ENCODE peak calls at places on chromosomes 13 and 19, in five cellular contexts. U is fibroblast of mammary gland, M is transverse colon, O is A549, V is astrocyte. A is an unnamed sample.

GRCh38 chr13:114101831-114102520 is 30.4 kb downstream of the RASA3 start:
- DNase-seq in M (peak; percentile 7), V (no peak), U (no peak), O (no peak), A (no peak)

GRCh38 chr13:28568286-28568685 is 73.4 kb upstream of the FLT1 start:
- DNase-seq in O (no peak), V (no peak), M (peak; percentile 36), U (no peak), A (peak; percentile 60)

GRCh38 chr19:8445488-8446001 is 770 bp downstream of the HNRNPM start:
- DNase-seq in O (no peak), M (peak; percentile 61), U (no peak), V (no peak), A (no peak)

GRCh38 chr19:45351401-45351952 is 10.9 kb downstream of the KLC3 start:
- DNase-seq in V (no peak), O (no peak), U (no peak), M (no peak), A (no peak)

GRCh38 chr13:75153834-75154233 is 328.1 kb downstream of the TBC1D4 start:
- DNase-seq in V (peak; percentile 18), O (no peak), U (peak; percentile 33), M (no peak), A (peak; percentile 83)

GRCh38 chr19:4473708-4474503 is 1.8 kb downstream of the HDGFL2 start:
- DNase-seq in V (no peak), U (no peak), O (no peak), M (no peak), A (peak; percentile 8)

GRCh38 chr19:49411681-49412321 is 11.4 kb downstream of the PTH2 start:
- DNase-seq in M (no peak), O (no peak), U (no peak), V (no peak), A (no peak)

GRCh38 chr13:46142692-46143238 is 37.9 kb upstream of the CPB2 start:
- DNase-seq in M (no peak), U (no peak), V (no peak), O (no peak), A (no peak)

GRCh38 chr13:26698392-26699196 is 62.0 kb downstream of the GPR12 start:
- DNase-seq in U (peak; percentile 81), O (peak; percentile 43), M (peak; percentile 85), V (peak; percentile 46), A (peak; percentile 86)

GRCh38 chr13:80239571-80240255 is 101.2 kb downstream of the SPRY2 start:
- DNase-seq in O (no peak), M (no peak), U (no peak), V (peak; percentile 21), A (no peak)

GRCh38 chr13:111049791-111050538 is 65.1 kb upstream of the ARHGEF7 start:
- DNase-seq in M (no peak), U (peak; percentile 34), V (no peak), O (no peak), A (peak; percentile 34)

GRCh38 chr13:107518292-107518691 is 697.0 kb downstream of the LIG4 start:
- DNase-seq in V (peak; percentile 31), O (no peak), U (peak; percentile 10), M (no peak), A (no peak)

GRCh38 chr13:41693434-41693833 is 236.1 kb downstream of the RGCC start:
- DNase-seq in V (peak; percentile 32), O (no peak), M (no peak), U (peak; percentile 22), A (peak; percentile 37)

GRCh38 chr19:10417598-10418280 is 2.6 kb upstream of the PDE4A start:
- DNase-seq in U (no peak), M (no peak), V (no peak), O (no peak), A (no peak)

GRCh38 chr19:7533925-7534480 is 1.5 kb upstream of the PNPLA6 start:
- DNase-seq in O (peak; percentile 86), V (peak; percentile 77), U (peak; percentile 85), M (peak; percentile 91), A (peak; percentile 86)

GRCh38 chr19:12985049-12985776 is 10.1 kb upstream of the NFIX start:
- DNase-seq in V (peak; percentile 74), O (no peak), U (peak; percentile 55), M (peak; percentile 88), A (peak; percentile 74)

GRCh38 chr13:51838235-51838846 is 6.6 kb downstream of the TMEM272 start:
- DNase-seq in O (no peak), M (no peak), U (peak; percentile 84), V (peak; percentile 75), A (peak; percentile 68)

GRCh38 chr13:109271061-109271460 is 515.3 kb downstream of the IRS2 start:
- DNase-seq in U (no peak), M (no peak), V (no peak), O (no peak), A (peak; percentile 33)
- H3K4me3 ChIP-seq in U (no peak overlapping the region), M (no peak overlapping the region), V (no peak overlapping the region), O (peak overlapping the region; percentile 44), A (no peak overlapping the region)

GRCh38 chr13:98651716-98652115 is 74.8 kb upstream of the STK24 start:
- DNase-seq in U (no peak), M (no peak), O (no peak), V (no peak), A (no peak)
- H3K4me3 ChIP-seq in U (no peak overlapping the region), M (no peak overlapping the region), O (no peak overlapping the region), V (no peak overlapping the region), A (no peak overlapping the region)

DNA sequence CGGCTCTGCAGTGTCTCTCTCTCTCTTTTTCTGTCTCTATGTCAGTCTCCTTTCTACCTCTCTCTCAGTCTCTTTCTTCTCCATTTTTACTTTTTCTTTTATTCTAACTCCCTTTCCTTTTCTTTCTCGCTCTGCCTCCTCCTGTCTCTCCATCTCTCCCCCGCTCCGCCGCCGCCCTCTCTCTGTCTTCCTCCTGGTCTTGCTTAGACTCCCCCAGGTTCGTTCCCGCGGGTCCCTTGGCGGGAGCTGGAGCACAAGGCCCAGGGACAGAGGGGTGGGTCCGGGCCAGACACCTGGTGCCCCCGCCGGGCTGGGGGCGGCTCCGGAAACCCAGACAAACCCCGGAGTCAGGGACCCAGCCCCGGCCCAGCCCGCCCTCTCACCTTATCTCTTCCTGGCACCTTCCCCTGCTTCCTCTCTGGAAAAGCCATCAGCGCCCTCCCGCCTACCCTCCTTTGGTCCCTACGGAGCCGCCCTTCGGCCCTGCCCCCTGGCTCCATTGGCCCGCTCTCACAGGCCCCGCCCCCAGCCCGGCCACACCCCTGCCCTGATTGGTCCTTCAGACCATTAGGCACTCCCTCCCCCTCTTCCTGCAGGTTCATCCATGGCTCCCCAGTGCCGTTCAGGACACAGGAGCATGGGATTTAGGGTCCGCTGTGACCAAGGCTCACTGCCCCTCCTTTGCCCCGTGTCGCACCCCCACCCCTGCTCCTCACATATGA is 15.4 kb upstream of the NOP53 start:
- DNase-seq in U (peak; percentile 24), O (peak; percentile 87), V (no peak), M (peak; percentile 39), A (no peak)
- H3K4me3 ChIP-seq in U (no peak overlapping the region), O (peak overlapping the region; percentile 48), V (peak overlapping the region; percentile 3), M (no peak overlapping the region), A (no peak overlapping the region)

DNA sequence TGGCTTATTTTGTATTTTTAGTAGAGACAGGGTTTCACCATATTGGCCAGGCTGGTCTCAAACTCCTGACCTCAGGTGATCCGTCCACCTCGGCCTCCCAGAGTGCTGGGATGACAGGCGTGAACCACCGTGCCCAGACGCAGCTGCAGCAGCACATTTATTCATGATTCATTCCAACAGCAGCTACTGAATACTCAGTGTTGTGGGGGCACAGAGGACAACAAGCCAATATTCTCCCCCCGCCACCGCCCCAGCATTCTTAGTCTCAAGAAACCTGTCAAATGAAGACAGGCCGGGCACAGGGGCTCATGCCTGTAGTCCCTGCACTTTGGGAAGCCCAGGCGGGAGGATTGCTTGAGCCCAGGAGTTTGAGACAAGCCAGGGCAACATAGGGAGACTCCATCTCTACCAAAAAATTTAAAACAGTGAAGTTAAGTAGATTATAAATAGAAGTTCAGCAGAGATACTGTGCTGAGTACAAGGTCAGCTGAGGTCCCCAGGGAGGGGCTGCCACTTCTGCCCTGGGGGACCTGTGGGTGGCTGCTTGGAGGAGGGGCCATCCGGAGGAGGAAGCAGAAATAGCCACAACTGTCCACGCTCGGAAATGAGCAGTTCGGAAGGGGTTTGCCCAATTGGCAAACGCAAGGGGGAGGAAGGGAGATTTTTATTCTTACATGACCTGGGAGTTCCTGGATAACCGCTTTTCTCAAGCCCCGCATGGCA is 4.3 kb downstream of the DOT1L start:
- DNase-seq in O (no peak), M (peak; percentile 63), V (peak; percentile 41), U (peak; percentile 82), A (peak; percentile 44)
- H3K4me3 ChIP-seq in O (peak overlapping the region; percentile 28), M (no peak overlapping the region), V (no peak overlapping the region), U (peak overlapping the region; percentile 28), A (no peak overlapping the region)

DNA sequence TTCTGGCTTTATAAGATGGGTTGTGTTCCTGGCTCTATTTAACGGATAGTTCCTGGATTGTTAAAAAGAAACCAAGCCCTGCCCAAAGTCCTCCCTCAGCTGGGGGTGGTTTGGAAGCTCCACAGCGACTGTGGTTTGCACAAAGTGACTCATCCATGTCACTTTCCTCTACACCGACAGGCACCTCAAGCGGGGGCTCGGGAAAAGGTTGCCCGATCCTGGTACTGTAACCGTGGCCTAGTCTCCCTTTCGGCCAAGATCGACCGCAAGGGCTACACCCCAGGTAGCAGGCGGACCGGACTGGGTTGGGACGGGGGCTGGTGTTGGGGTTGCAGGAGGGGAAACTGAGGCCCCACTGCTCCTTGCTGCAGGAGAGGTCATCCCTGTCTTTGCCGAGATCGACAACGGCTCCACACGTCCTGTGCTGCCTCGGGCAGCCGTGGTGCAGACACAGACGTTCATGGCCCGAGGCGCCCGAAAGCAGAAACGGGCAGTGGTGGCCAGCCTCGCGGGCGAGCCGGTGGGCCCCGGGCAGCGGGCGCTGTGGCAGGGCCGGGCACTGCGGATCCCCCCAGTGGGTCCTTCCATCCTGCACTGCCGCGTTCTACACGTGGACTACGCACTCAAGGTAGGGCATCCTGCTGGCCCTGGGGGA is 1.6 kb downstream of the ARRDC2 start:
- DNase-seq in U (peak; percentile 33), O (no peak), M (no peak), V (peak; percentile 17), A (no peak)
- H3K4me3 ChIP-seq in U (no peak overlapping the region), O (no peak overlapping the region), M (no peak overlapping the region), V (no peak overlapping the region), A (no peak overlapping the region)

A was measured in AG10803.